ENCODE peak calls at places on chromosomes 7 and 10, in six cellular contexts. One of them, this sample, is unnamed.

GRCh38 chr7:55593515-55594318 is 21.4 kb upstream of the VOPP1 start:
- DNase-seq in lower leg skin: peak; percentile 91
- DNase-seq in AG04450: no peak
- DNase-seq in HL-60: peak; percentile 55
- DNase-seq in CD4-positive, alpha-beta T cell: peak; percentile 54
- DNase-seq in WERI-Rb-1: peak; percentile 73
- DNase-seq in this sample: peak; percentile 85

GRCh38 chr10:100138921-100139496 is 46.8 kb downstream of the ERLIN1 start:
- DNase-seq in lower leg skin: no peak
- DNase-seq in AG04450: no peak
- DNase-seq in HL-60: no peak
- DNase-seq in CD4-positive, alpha-beta T cell: no peak
- DNase-seq in WERI-Rb-1: no peak
- DNase-seq in this sample: no peak

GRCh38 chr7:92750961-92751360 is 85.4 kb downstream of the CDK6 start:
- DNase-seq in lower leg skin: no peak
- DNase-seq in AG04450: no peak
- DNase-seq in HL-60: no peak
- DNase-seq in CD4-positive, alpha-beta T cell: no peak
- DNase-seq in WERI-Rb-1: no peak
- DNase-seq in this sample: no peak

GRCh38 chr7:100603697-100604077 is 1.5 kb downstream of the PCOLCE start:
- DNase-seq in lower leg skin: no peak
- DNase-seq in AG04450: no peak
- DNase-seq in HL-60: no peak
- DNase-seq in CD4-positive, alpha-beta T cell: no peak
- DNase-seq in WERI-Rb-1: peak; percentile 36
- DNase-seq in this sample: peak; percentile 35

GRCh38 chr7:155405399-155406318 is 52.3 kb upstream of the EN2 start:
- DNase-seq in lower leg skin: no peak
- DNase-seq in AG04450: no peak
- DNase-seq in HL-60: no peak
- DNase-seq in CD4-positive, alpha-beta T cell: no peak
- DNase-seq in WERI-Rb-1: peak; percentile 44
- DNase-seq in this sample: no peak

GRCh38 chr10:9681655-9682054 is 1336.0 kb upstream of the CELF2 start:
- DNase-seq in lower leg skin: no peak
- DNase-seq in AG04450: no peak
- DNase-seq in HL-60: no peak
- DNase-seq in CD4-positive, alpha-beta T cell: no peak
- DNase-seq in WERI-Rb-1: no peak
- DNase-seq in this sample: no peak

GRCh38 chr10:3107426-3107961 is 40.1 kb downstream of the PFKP start:
- DNase-seq in lower leg skin: peak; percentile 93
- DNase-seq in AG04450: peak; percentile 92
- DNase-seq in HL-60: no peak
- DNase-seq in CD4-positive, alpha-beta T cell: no peak
- DNase-seq in WERI-Rb-1: no peak
- DNase-seq in this sample: no peak

GRCh38 chr10:132904169-132904813 is 38.1 kb downstream of the CFAP46 start:
- DNase-seq in lower leg skin: no peak
- DNase-seq in AG04450: no peak
- DNase-seq in HL-60: peak; percentile 42
- DNase-seq in CD4-positive, alpha-beta T cell: no peak
- DNase-seq in WERI-Rb-1: peak; percentile 72
- DNase-seq in this sample: peak; percentile 69

GRCh38 chr10:102545265-102545664 is 41.5 kb downstream of the SUFU start:
- DNase-seq in lower leg skin: no peak
- DNase-seq in AG04450: no peak
- DNase-seq in HL-60: no peak
- DNase-seq in CD4-positive, alpha-beta T cell: no peak
- DNase-seq in WERI-Rb-1: no peak
- DNase-seq in this sample: no peak

GRCh38 chr7:49855281-49855980 is 82.0 kb downstream of the VWC2 start:
- DNase-seq in lower leg skin: no peak
- DNase-seq in AG04450: no peak
- DNase-seq in HL-60: no peak
- DNase-seq in CD4-positive, alpha-beta T cell: no peak
- DNase-seq in WERI-Rb-1: peak; percentile 54
- DNase-seq in this sample: no peak

GRCh38 chr7:116780966-116781365 is 81.4 kb upstream of the CAPZA2 start:
- DNase-seq in lower leg skin: peak; percentile 84
- DNase-seq in AG04450: no peak
- DNase-seq in HL-60: no peak
- DNase-seq in CD4-positive, alpha-beta T cell: no peak
- DNase-seq in WERI-Rb-1: no peak
- DNase-seq in this sample: no peak

GRCh38 chr10:69630651-69631400 is 779 bp downstream of the FAM241B start:
- DNase-seq in lower leg skin: peak; percentile 72
- DNase-seq in AG04450: no peak
- DNase-seq in HL-60: no peak
- DNase-seq in CD4-positive, alpha-beta T cell: no peak
- DNase-seq in WERI-Rb-1: no peak
- DNase-seq in this sample: no peak

GRCh38 chr7:70539622-70540021 is 592.3 kb upstream of the GALNT17 start:
- DNase-seq in lower leg skin: no peak
- DNase-seq in AG04450: no peak
- DNase-seq in HL-60: no peak
- DNase-seq in CD4-positive, alpha-beta T cell: no peak
- DNase-seq in WERI-Rb-1: no peak
- DNase-seq in this sample: no peak

GRCh38 chr7:360454-361100 is 70.6 kb downstream of the FOXL3 start:
- DNase-seq in lower leg skin: no peak
- DNase-seq in AG04450: no peak
- DNase-seq in HL-60: no peak
- DNase-seq in CD4-positive, alpha-beta T cell: peak; percentile 45
- DNase-seq in WERI-Rb-1: no peak
- DNase-seq in this sample: peak; percentile 6

GRCh38 chr10:4725917-4726606 is 99.9 kb upstream of the AKR1E2 start:
- DNase-seq in lower leg skin: no peak
- DNase-seq in AG04450: peak; percentile 24
- DNase-seq in HL-60: no peak
- DNase-seq in CD4-positive, alpha-beta T cell: no peak
- DNase-seq in WERI-Rb-1: no peak
- DNase-seq in this sample: no peak

GRCh38 chr7:47507514-47507913 is 74.4 kb downstream of the TNS3 start:
- DNase-seq in lower leg skin: no peak
- DNase-seq in AG04450: no peak
- DNase-seq in HL-60: no peak
- DNase-seq in CD4-positive, alpha-beta T cell: no peak
- DNase-seq in WERI-Rb-1: no peak
- DNase-seq in this sample: peak; percentile 40

GRCh38 chr7:64890761-64891666 is 12.1 kb upstream of the ZNF273 start:
- DNase-seq in lower leg skin: peak; percentile 64
- DNase-seq in AG04450: no peak
- DNase-seq in HL-60: no peak
- DNase-seq in CD4-positive, alpha-beta T cell: no peak
- DNase-seq in WERI-Rb-1: no peak
- DNase-seq in this sample: no peak

GRCh38 chr7:140674356-140674800 is 1.6 kb downstream of the ADCK2 start:
- DNase-seq in lower leg skin: no peak
- DNase-seq in AG04450: no peak
- DNase-seq in HL-60: no peak
- DNase-seq in CD4-positive, alpha-beta T cell: no peak
- DNase-seq in WERI-Rb-1: no peak
- DNase-seq in this sample: no peak

GRCh38 chr7:12403287-12404181 is at the start of gene VWDE:
- DNase-seq in lower leg skin: peak; percentile 86
- DNase-seq in AG04450: no peak
- DNase-seq in HL-60: no peak
- DNase-seq in CD4-positive, alpha-beta T cell: peak; percentile 39
- DNase-seq in WERI-Rb-1: no peak
- DNase-seq in this sample: peak; percentile 64

GRCh38 chr10:35353805-35354204 is 17.5 kb downstream of the CCNY start:
- DNase-seq in lower leg skin: no peak
- DNase-seq in AG04450: no peak
- DNase-seq in HL-60: no peak
- DNase-seq in CD4-positive, alpha-beta T cell: no peak
- DNase-seq in WERI-Rb-1: no peak
- DNase-seq in this sample: no peak

GRCh38 chr10:119701861-119702260 is 24.0 kb upstream of the INPP5F start:
- DNase-seq in lower leg skin: no peak
- DNase-seq in AG04450: no peak
- DNase-seq in HL-60: no peak
- DNase-seq in CD4-positive, alpha-beta T cell: no peak
- DNase-seq in WERI-Rb-1: no peak
- DNase-seq in this sample: no peak

GRCh38 chr7:113370910-113371309 is 252.6 kb upstream of the SMIM30 start:
- DNase-seq in lower leg skin: no peak
- DNase-seq in AG04450: peak; percentile 13
- DNase-seq in HL-60: no peak
- DNase-seq in CD4-positive, alpha-beta T cell: no peak
- DNase-seq in WERI-Rb-1: no peak
- DNase-seq in this sample: no peak

GRCh38 chr10:60737242-60737641 is 41.0 kb upstream of the CDK1 start:
- DNase-seq in lower leg skin: no peak
- DNase-seq in AG04450: no peak
- DNase-seq in HL-60: no peak
- DNase-seq in CD4-positive, alpha-beta T cell: no peak
- DNase-seq in WERI-Rb-1: no peak
- DNase-seq in this sample: no peak

GRCh38 chr7:93146465-93147127 is 1.6 kb downstream of the SAMD9L start:
- DNase-seq in lower leg skin: no peak
- DNase-seq in AG04450: no peak
- DNase-seq in HL-60: peak; percentile 28
- DNase-seq in CD4-positive, alpha-beta T cell: no peak
- DNase-seq in WERI-Rb-1: no peak
- DNase-seq in this sample: no peak

GRCh38 chr7:64558323-64558705 is 4.6 kb downstream of the ZNF680 start:
- DNase-seq in lower leg skin: no peak
- DNase-seq in AG04450: no peak
- DNase-seq in HL-60: no peak
- DNase-seq in CD4-positive, alpha-beta T cell: no peak
- DNase-seq in WERI-Rb-1: peak; percentile 9
- DNase-seq in this sample: no peak

GRCh38 chr7:37081436-37081835 is 357.1 kb upstream of the AOAH start:
- DNase-seq in lower leg skin: no peak
- DNase-seq in AG04450: no peak
- DNase-seq in HL-60: no peak
- DNase-seq in CD4-positive, alpha-beta T cell: no peak
- DNase-seq in WERI-Rb-1: no peak
- DNase-seq in this sample: no peak

GRCh38 chr7:151851782-151852181 is 25.1 kb downstream of the PRKAG2 start:
- DNase-seq in lower leg skin: peak; percentile 93
- DNase-seq in AG04450: no peak
- DNase-seq in HL-60: peak; percentile 78
- DNase-seq in CD4-positive, alpha-beta T cell: no peak
- DNase-seq in WERI-Rb-1: no peak
- DNase-seq in this sample: no peak

GRCh38 chr7:156515911-156516790 is 124.4 kb upstream of the RNF32 start:
- DNase-seq in lower leg skin: no peak
- DNase-seq in AG04450: no peak
- DNase-seq in HL-60: no peak
- DNase-seq in CD4-positive, alpha-beta T cell: no peak
- DNase-seq in WERI-Rb-1: no peak
- DNase-seq in this sample: peak; percentile 16

GRCh38 chr7:94154858-94155257 is 150.7 kb upstream of the BET1 start:
- DNase-seq in lower leg skin: no peak
- DNase-seq in AG04450: no peak
- DNase-seq in HL-60: no peak
- DNase-seq in CD4-positive, alpha-beta T cell: no peak
- DNase-seq in WERI-Rb-1: no peak
- DNase-seq in this sample: no peak
- TF ChIP-seq CTCF in lower leg skin: no peak
- TF ChIP-seq CTCF in AG04450: no peak
- TF ChIP-seq CTCF in HL-60: no peak
- TF ChIP-seq CTCF in CD4-positive, alpha-beta T cell: no peak
- TF ChIP-seq CTCF in WERI-Rb-1: no peak
- TF ChIP-seq CTCF in this sample: no peak

GRCh38 chr7:5270788-5271187 is 12.0 kb upstream of the SLC29A4 start:
- DNase-seq in lower leg skin: no peak
- DNase-seq in AG04450: no peak
- DNase-seq in HL-60: no peak
- DNase-seq in CD4-positive, alpha-beta T cell: no peak
- DNase-seq in WERI-Rb-1: peak; percentile 83
- DNase-seq in this sample: no peak
- TF ChIP-seq CTCF in lower leg skin: no peak
- TF ChIP-seq CTCF in AG04450: no peak
- TF ChIP-seq CTCF in HL-60: no peak
- TF ChIP-seq CTCF in CD4-positive, alpha-beta T cell: no peak
- TF ChIP-seq CTCF in WERI-Rb-1: no peak
- TF ChIP-seq CTCF in this sample: no peak

GRCh38 chr10:26628395-26628794 is 69.1 kb upstream of the PDSS1 start:
- DNase-seq in lower leg skin: no peak
- DNase-seq in AG04450: no peak
- DNase-seq in HL-60: no peak
- DNase-seq in CD4-positive, alpha-beta T cell: no peak
- DNase-seq in WERI-Rb-1: no peak
- DNase-seq in this sample: no peak

GRCh38 chr10:26626066-26626465 is 71.4 kb upstream of the PDSS1 start:
- DNase-seq in lower leg skin: no peak
- DNase-seq in AG04450: no peak
- DNase-seq in HL-60: no peak
- DNase-seq in CD4-positive, alpha-beta T cell: no peak
- DNase-seq in WERI-Rb-1: no peak
- DNase-seq in this sample: no peak

GRCh38 chr10:26624017-26624416 is 73.5 kb upstream of the PDSS1 start:
- DNase-seq in lower leg skin: no peak
- DNase-seq in AG04450: no peak
- DNase-seq in HL-60: no peak
- DNase-seq in CD4-positive, alpha-beta T cell: no peak
- DNase-seq in WERI-Rb-1: no peak
- DNase-seq in this sample: no peak

GRCh38 chr10:26622891-26623290 is 74.6 kb upstream of the PDSS1 start:
- DNase-seq in lower leg skin: no peak
- DNase-seq in AG04450: no peak
- DNase-seq in HL-60: no peak
- DNase-seq in CD4-positive, alpha-beta T cell: no peak
- DNase-seq in WERI-Rb-1: no peak
- DNase-seq in this sample: no peak

DNA sequence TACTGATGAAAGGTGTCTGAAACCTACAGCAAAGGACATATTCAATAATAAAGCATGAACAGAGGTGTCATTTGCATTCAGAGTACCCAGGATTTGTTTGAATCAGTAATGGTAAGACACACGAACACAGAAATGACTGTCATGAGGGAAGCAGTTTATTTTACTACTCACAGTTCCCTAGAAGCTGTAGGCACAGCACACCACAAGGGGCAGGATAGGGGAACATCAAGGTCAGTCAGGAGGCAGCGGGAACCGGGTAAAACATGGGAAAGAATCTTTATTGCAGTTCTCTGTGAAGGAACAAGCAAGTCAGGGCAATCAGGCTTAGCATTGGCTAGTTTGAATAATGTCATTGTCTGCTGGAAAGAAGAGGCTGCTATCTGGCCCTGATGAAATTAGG is 70.2 kb upstream of the PDSS1 start:
- DNase-seq in lower leg skin: no peak
- DNase-seq in AG04450: no peak
- DNase-seq in HL-60: no peak
- DNase-seq in CD4-positive, alpha-beta T cell: no peak
- DNase-seq in WERI-Rb-1: no peak
- DNase-seq in this sample: no peak
- TF ChIP-seq CTCF in lower leg skin: no peak
- TF ChIP-seq CTCF in AG04450: no peak
- TF ChIP-seq CTCF in HL-60: no peak
- TF ChIP-seq CTCF in CD4-positive, alpha-beta T cell: no peak
- TF ChIP-seq CTCF in WERI-Rb-1: no peak
- TF ChIP-seq CTCF in this sample: no peak

GRCh38 chr10:128087884-128088695 is 38.1 kb downstream of the MKI67 start:
- DNase-seq in lower leg skin: peak; percentile 52
- DNase-seq in AG04450: no peak
- DNase-seq in HL-60: no peak
- DNase-seq in CD4-positive, alpha-beta T cell: no peak
- DNase-seq in WERI-Rb-1: peak; percentile 65
- DNase-seq in this sample: no peak
- TF ChIP-seq CTCF in lower leg skin: no peak
- TF ChIP-seq CTCF in AG04450: no peak
- TF ChIP-seq CTCF in HL-60: no peak
- TF ChIP-seq CTCF in CD4-positive, alpha-beta T cell: no peak
- TF ChIP-seq CTCF in WERI-Rb-1: peak; percentile 60
- TF ChIP-seq CTCF in this sample: peak; percentile 12

This sample was measured in nephron progenitor cell.